ENCODE peak calls at places on chromosomes 2 and 18, in seven cellular contexts. Z is GM12892, T is SK-N-SH, J is HepG2, H is K562, P is GM12878, D is H1. N is an unnamed sample.

GRCh38 chr2:159382447-159383028 is 96.0 kb upstream of the WDSUB1 start:
- DNase-seq in H (no peak), T (no peak), D (no peak), P (no peak), J (no peak), Z (no peak), N (no peak)

GRCh38 chr2:194385376-194385775 is 1271.7 kb upstream of the SLC39A10 start:
- DNase-seq in T (no peak), H (no peak), J (no peak), P (no peak), Z (no peak), D (no peak), N (no peak)

GRCh38 chr2:44948565-44949328 is 7.2 kb downstream of the SIX3 start:
- DNase-seq in J (no peak), Z (no peak), H (no peak), D (no peak), P (no peak), T (no peak), N (no peak)

GRCh38 chr2:130915595-130916437 is 79.1 kb downstream of the ARHGEF4 start:
- DNase-seq in T (no peak), D (peak), H (no peak), P (no peak), Z (no peak), J (no peak), N (no peak)

GRCh38 chr18:76130845-76131244 is 364.2 kb downstream of the ZNF516 start:
- DNase-seq in Z (no peak), D (no peak), P (no peak), J (no peak), T (no peak), H (no peak), N (no peak)

GRCh38 chr2:194105358-194105757 is 1551.7 kb upstream of the SLC39A10 start:
- DNase-seq in T (no peak), J (no peak), D (no peak), Z (no peak), P (no peak), H (no peak), N (no peak)

GRCh38 chr2:135532581-135532980 is 1.3 kb downstream of the R3HDM1 start:
- DNase-seq in T (no peak), Z (no peak), D (no peak), J (no peak), P (no peak), H (no peak), N (no peak)

GRCh38 chr2:157487747-157488146 is 43.9 kb upstream of the CYTIP start:
- DNase-seq in Z (no peak), P (no peak), H (no peak), D (no peak), J (no peak), T (no peak), N (no peak)

GRCh38 chr2:47246646-47247045 is 91.5 kb upstream of the STPG4 start:
- DNase-seq in T (no peak), P (no peak), H (no peak), D (no peak), J (no peak), Z (no peak), N (no peak)

GRCh38 chr2:174586418-174586817 is 11.2 kb downstream of the WIPF1 start:
- DNase-seq in Z (no peak), T (no peak), P (no peak), J (no peak), H (no peak), D (no peak), N (no peak)

GRCh38 chr2:8135051-8135675 is 546.7 kb upstream of the ID2 start:
- DNase-seq in P (no peak), T (no peak), Z (no peak), J (no peak), D (no peak), H (no peak), N (no peak)

GRCh38 chr2:201758873-201759272 is 21.9 kb downstream of the ALS2 start:
- DNase-seq in D (no peak), H (no peak), P (no peak), J (peak), Z (no peak), T (no peak), N (no peak)

GRCh38 chr2:232549655-232550350 is 554 bp downstream of the TIGD1 start:
- DNase-seq in D (no peak), P (no peak), Z (no peak), T (no peak), J (no peak), H (no peak), N (no peak)

GRCh38 chr2:16416651-16417050 is 249.0 kb downstream of the CYRIA start:
- DNase-seq in H (no peak), J (no peak), T (no peak), P (no peak), D (no peak), Z (no peak), N (no peak)
- TF ChIP-seq POLR2AphosphoS5 in H (no peak), J (no peak), T (no peak), P (no peak), D (no peak), Z (no peak), N (no peak)

GRCh38 chr18:2907459-2908145 is 60.8 kb downstream of the EMILIN2 start:
- DNase-seq in H (no peak), T (peak), Z (no peak), J (no peak), P (no peak), D (no peak), N (no peak)

GRCh38 chr18:2908946-2909335 is 62.1 kb downstream of the EMILIN2 start:
- DNase-seq in T (no peak), D (no peak), P (no peak), J (no peak), Z (no peak), H (no peak), N (no peak)

GRCh38 chr18:2906522-2907458 is 60.0 kb downstream of the EMILIN2 start:
- DNase-seq in D (peak), J (peak), T (peak), Z (peak), H (peak), P (no peak), N (peak)

GRCh38 chr18:2909431-2910140 is 62.8 kb downstream of the EMILIN2 start:
- DNase-seq in Z (no peak), H (no peak), P (no peak), J (no peak), T (no peak), D (no peak), N (no peak)

GRCh38 chr18:2908166-2908945 is 61.5 kb downstream of the EMILIN2 start:
- DNase-seq in J (no peak), H (no peak), D (no peak), Z (no peak), P (no peak), T (no peak), N (no peak)
- TF ChIP-seq TAF1 in J (no peak), H (no peak), D (no peak), Z (no peak), P (no peak), T (no peak), N (no peak)

GRCh38 chr2:64867253-64867996 is 121.8 kb upstream of the SLC1A4 start:
- DNase-seq in H (no peak), J (no peak), T (no peak), P (no peak), D (no peak), Z (no peak), N (no peak)

GRCh38 chr2:64866797-64867196 is 122.4 kb upstream of the SLC1A4 start:
- DNase-seq in H (no peak), Z (no peak), J (no peak), P (no peak), T (no peak), D (no peak), N (no peak)

GRCh38 chr2:64865831-64866146 is 123.4 kb upstream of the SLC1A4 start:
- DNase-seq in P (no peak), T (no peak), H (no peak), D (no peak), Z (no peak), J (no peak), N (no peak)

GRCh38 chr2:64863097-64863820 is 125.9 kb upstream of the SLC1A4 start:
- DNase-seq in J (no peak), P (no peak), H (no peak), T (no peak), Z (no peak), D (no peak), N (no peak)

DNA sequence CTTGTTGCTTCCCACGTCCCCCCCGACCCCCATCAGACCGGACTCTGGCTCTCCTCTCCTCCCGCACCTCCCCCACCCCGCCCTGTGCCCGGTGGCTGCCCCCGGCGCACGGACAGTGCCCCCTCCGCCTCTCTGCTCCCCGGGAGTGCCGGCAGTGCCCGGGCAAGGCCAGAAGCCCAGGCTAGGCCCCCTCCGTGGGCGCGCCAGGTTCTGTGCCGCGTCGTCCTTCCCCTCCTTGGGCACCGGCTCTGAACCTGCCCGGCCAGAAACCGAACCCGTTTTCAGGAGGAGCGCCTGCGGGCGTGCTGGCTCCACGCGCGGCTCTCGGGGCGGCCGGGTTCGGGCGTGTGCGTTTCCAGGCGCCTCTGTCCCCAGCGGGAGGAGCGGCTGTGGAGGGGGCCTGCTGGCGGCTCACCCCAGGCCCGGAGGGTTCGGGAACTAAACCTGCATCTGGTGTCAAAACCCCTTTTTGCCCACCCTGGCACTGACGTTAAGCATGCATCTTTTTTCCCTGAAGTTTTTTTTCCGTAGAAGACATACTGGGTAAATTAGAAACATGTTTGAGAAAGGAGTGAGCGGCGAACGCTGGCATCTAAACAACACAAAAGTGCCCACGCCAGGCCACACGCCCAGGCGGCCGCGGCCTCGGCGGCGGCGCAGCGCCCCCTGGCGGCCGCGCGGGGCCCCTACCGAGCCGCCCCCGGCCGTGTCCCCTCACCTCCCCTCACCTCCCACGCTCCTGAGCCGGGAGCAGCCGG is 123.9 kb upstream of the SLC1A4 start:
- DNase-seq in J (no peak), D (peak), T (peak), Z (peak), P (no peak), H (peak), N (peak)
- TF ChIP-seq POLR2AphosphoS5 in J (no peak), D (no peak), T (no peak), Z (no peak), P (no peak), H (no peak), N (no peak)

GRCh38 chr2:197281421-197281820 is 29.2 kb downstream of the ANKRD44 start:
- DNase-seq in Z (no peak), J (no peak), H (no peak), P (no peak), D (no peak), T (no peak), N (no peak)

GRCh38 chr2:197285361-197285760 is 25.2 kb downstream of the ANKRD44 start:
- DNase-seq in H (no peak), T (no peak), J (no peak), P (no peak), Z (no peak), D (no peak), N (no peak)

GRCh38 chr2:197292614-197293013 is 18.0 kb downstream of the ANKRD44 start:
- DNase-seq in T (no peak), D (no peak), Z (no peak), P (no peak), J (no peak), H (no peak), N (no peak)

DNA sequence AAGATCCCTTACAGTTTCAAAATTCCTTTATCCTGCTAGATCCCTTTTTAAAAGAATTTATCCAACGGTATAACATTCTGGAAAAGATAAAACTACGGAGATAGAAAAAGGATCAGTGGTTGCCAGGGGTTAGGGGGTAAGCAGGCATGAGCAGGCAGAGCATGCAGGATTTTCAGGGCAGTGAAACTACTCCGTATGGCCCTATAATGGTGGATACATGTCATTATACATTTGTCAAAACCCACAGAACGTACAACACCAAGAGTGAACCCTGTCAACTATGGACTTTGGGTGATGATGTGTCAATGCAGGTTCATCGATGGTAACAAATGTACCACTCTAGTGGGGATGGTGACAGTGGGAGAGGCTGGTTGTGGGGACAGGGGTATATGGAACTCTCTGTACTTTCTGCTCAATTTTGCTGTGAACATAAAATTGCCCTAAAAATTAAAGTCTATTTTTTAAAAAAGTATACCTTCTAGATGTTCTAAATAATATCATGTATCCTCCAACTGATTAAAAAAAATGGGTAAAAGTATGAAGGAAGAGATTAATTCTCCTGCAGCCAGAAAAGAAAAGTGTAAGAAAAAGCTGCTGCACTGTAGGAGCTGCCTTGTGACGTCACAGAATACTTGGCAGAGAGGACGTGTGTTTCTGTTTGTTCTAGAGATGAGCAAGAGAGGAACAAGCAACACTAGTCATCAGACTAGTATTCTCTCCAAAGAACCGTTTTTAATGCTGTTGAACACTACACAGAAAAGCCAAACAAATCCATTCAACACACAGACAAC is 23.6 kb downstream of the ANKRD44 start:
- DNase-seq in T (no peak), Z (no peak), D (no peak), J (peak), H (no peak), P (no peak), N (no peak)
- TF ChIP-seq TAF1 in T (no peak), Z (no peak), D (no peak), J (no peak), H (no peak), P (no peak), N (no peak)

GRCh38 chr18:58088723-58089074 is 44.7 kb downstream of the NEDD4L start:
- DNase-seq in D (no peak), T (no peak), H (no peak), P (no peak), J (no peak), Z (no peak), N (no peak)
- TF ChIP-seq POLR2AphosphoS5 in D (no peak), T (no peak), H (no peak), P (no peak), J (no peak), Z (no peak), N (no peak)

GRCh38 chr2:237452846-237453245 is 34.2 kb upstream of the MLPH start:
- DNase-seq in P (no peak), T (no peak), Z (no peak), H (no peak), J (no peak), D (no peak), N (no peak)

GRCh38 chr2:237450108-237450507 is 36.1 kb upstream of the COL6A3 start:
- DNase-seq in P (no peak), Z (no peak), H (no peak), D (no peak), T (no peak), J (no peak), N (no peak)

GRCh38 chr2:237450583-237450982 is 36.5 kb upstream of the MLPH start:
- DNase-seq in H (no peak), P (no peak), T (no peak), J (no peak), D (no peak), Z (no peak), N (no peak)

GRCh38 chr2:237453671-237454070 is 33.4 kb upstream of the MLPH start:
- DNase-seq in P (no peak), Z (no peak), H (no peak), T (no peak), J (no peak), D (no peak), N (no peak)

DNA sequence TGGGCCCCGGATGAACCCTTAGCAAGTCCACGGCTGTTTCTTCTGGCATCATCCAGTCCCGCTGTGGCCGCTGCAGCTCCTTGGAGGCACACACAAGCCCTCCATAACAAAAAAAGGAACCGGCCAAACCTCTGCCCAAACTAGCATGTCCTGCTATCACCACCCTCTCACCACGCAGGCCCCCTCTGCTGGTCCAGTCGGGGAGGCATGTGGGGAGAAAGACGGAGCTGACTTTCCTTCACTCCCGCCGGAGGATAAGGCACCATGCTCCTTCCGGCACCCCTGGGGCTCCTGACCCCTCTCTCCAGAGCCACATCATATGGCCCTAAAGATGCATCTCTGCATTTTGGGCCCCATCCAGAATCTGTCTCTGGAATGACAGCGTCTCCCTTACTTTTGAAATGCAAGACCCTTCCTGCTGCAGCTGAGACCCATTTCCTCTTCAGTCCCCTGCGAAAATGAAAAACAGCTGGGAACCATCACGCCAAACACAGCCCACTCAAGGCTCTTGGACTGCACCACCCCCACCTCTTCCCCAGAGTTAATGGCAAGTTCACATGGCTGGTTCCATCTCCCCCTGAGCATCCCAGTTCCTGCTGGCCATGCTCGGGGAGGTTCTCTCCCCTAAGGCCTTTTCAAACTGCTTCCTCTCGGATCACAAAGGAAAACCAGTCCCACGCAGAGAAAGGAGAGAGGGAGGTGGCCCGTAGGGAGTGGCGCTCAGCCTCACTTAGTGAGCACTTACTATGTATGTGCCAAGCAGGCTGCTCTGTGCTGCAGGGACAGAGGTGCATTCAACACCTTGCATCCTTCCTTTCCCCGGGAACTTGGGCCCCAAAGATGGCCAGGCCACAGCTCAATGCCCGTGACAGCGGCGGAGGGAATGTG is 35.2 kb upstream of the MLPH start:
- DNase-seq in P (no peak), Z (no peak), D (peak), T (peak), J (no peak), H (no peak), N (no peak)
- TF ChIP-seq TAF1 in P (no peak), Z (no peak), D (no peak), T (no peak), J (no peak), H (no peak), N (no peak)

GRCh38 chr2:54559593-54560145 is 103.5 kb downstream of the SPTBN1 start:
- DNase-seq in Z (no peak), J (peak), P (no peak), D (no peak), T (peak), H (no peak), N (no peak)
- TF ChIP-seq POLR2AphosphoS5 in Z (peak), J (peak), P (peak), D (no peak), T (peak), H (no peak), N (no peak)

GRCh38 chr18:58723810-58724602 is 52.7 kb downstream of the MALT1 start:
- DNase-seq in H (no peak), D (no peak), Z (no peak), P (no peak), T (no peak), J (no peak), N (no peak)
- TF ChIP-seq TAF1 in H (no peak), D (no peak), Z (no peak), P (no peak), T (no peak), J (no peak), N (no peak)

GRCh38 chr2:32937602-32938450 is 8.9 kb upstream of the LTBP1 start:
- DNase-seq in P (no peak), H (no peak), J (no peak), Z (no peak), D (peak), T (no peak), N (no peak)
- TF ChIP-seq POLR2AphosphoS5 in P (no peak), H (no peak), J (no peak), Z (no peak), D (no peak), T (no peak), N (no peak)

N was measured in GM12891.